ENCODE peak calls at places on chromosomes 5 and 9, in eight cellular contexts. L is AG09309; Z is posterior cingulate gyrus; M is HFF-Myc; R is A549; W is stimulated activated naive CD8-positive, alpha-beta T cell treated with anti-CD3 and anti-CD28 coated beads, Interleukin-15, Interleukin-2, amounts not matched to agents 100 U/mL and 50 U/mL, for 24 hours; I is cerebellum; U is activated gamma-delta T cell treated with anti-CD3 and anti-CD28 coated beads, Interleukin-2, amount 50 U/mL, for 16 hours. G is an unnamed sample.
A peak's percentile ranks its signal among the peaks of the same experiment; 100 is the strongest.

GRCh38 chr9:764986-765385 is 76.5 kb upstream of the DMRT1 start:
- DNase-seq in L (no peak), Z (no peak), M (no peak), R (no peak), W (no peak), I (no peak), U (no peak), G (no peak)

GRCh38 chr5:171336486-171337206 is 27.6 kb downstream of the TLX3 start:
- DNase-seq in L (peak; percentile 21), Z (peak; percentile 55), M (peak; percentile 11), R (peak; percentile 32), W (peak; percentile 33), I (peak; percentile 76), U (no peak), G (no peak)

GRCh38 chr9:76576344-76576743 is 117.4 kb downstream of the GCNT1 start:
- DNase-seq in L (peak; percentile 86), Z (no peak), M (peak; percentile 44), R (no peak), W (peak; percentile 78), I (no peak), U (peak; percentile 64), G (peak; percentile 63)

GRCh38 chr5:154801083-154801482 is 45.9 kb downstream of the LARP1 start:
- DNase-seq in L (no peak), Z (no peak), M (no peak), R (no peak), W (no peak), I (no peak), U (no peak), G (no peak)

GRCh38 chr9:115132648-115133047 is 14.7 kb upstream of the TNC start:
- DNase-seq in L (no peak), Z (no peak), M (no peak), R (no peak), W (no peak), I (no peak), U (no peak), G (no peak)

GRCh38 chr5:22567983-22568382 is 285.2 kb downstream of the CDH12 start:
- DNase-seq in L (no peak), Z (no peak), M (no peak), R (no peak), W (no peak), I (no peak), U (no peak), G (no peak)

GRCh38 chr9:124869986-124870560 is 8.1 kb downstream of the ARPC5L start:
- DNase-seq in L (no peak), Z (no peak), M (no peak), R (no peak), W (peak; percentile 89), I (no peak), U (peak; percentile 83), G (peak; percentile 76)

GRCh38 chr5:179963375-179963774 is 55.7 kb upstream of the TBC1D9B start:
- DNase-seq in L (no peak), Z (no peak), M (no peak), R (no peak), W (no peak), I (peak; percentile 21), U (no peak), G (no peak)

GRCh38 chr9:96150324-96151023 is 151.5 kb downstream of the HSD17B3 start:
- DNase-seq in L (no peak), Z (no peak), M (no peak), R (no peak), W (peak; percentile 67), I (no peak), U (peak; percentile 32), G (peak; percentile 20)

GRCh38 chr9:27329292-27329691 is 32.3 kb upstream of the EQTN start:
- DNase-seq in L (no peak), Z (no peak), M (no peak), R (no peak), W (no peak), I (no peak), U (no peak), G (no peak)

G was measured in CD4-positive, alpha-beta memory T cell.